ENCODE peak calls at places on chromosome 19, in five cellular contexts. S is stomach, Z is SK-N-SH, Y is GM23338, O is HCT116. J is an unnamed sample.

GRCh38 chr19:42280761-42281174 is 11.7 kb downstream of the CIC start:
- DNase-seq in S (no peak), Z (peak; percentile 58), Y (no peak), O (no peak), J (no peak)

GRCh38 chr19:49642488-49643035 is 553 bp downstream of the SCAF1 start:
- DNase-seq in S (no peak), Z (peak; percentile 65), Y (peak; percentile 54), O (no peak), J (no peak)

GRCh38 chr19:57888494-57889231 is at the start of gene ZNF814:
- DNase-seq in S (peak; percentile 63), Z (peak; percentile 74), Y (peak; percentile 99), O (no peak), J (peak; percentile 71)

GRCh38 chr19:33486936-33487793 is 34.4 kb downstream of the PEPD start:
- DNase-seq in S (no peak), Z (peak; percentile 16), Y (no peak), O (no peak), J (no peak)

GRCh38 chr19:50569023-50569697 is 925 bp upstream of the LRRC4B start:
- DNase-seq in S (no peak), Z (no peak), Y (no peak), O (no peak), J (no peak)

GRCh38 chr19:50496189-50497029 is 14.6 kb downstream of the JOSD2 start:
- DNase-seq in S (no peak), Z (peak; percentile 69), Y (peak; percentile 59), O (no peak), J (no peak)

GRCh38 chr19:3062165-3063105 is at the start of gene TLE5:
- DNase-seq in S (peak; percentile 78), Z (peak; percentile 92), Y (peak; percentile 61), O (no peak), J (no peak)

GRCh38 chr19:18668744-18669523 is 14.5 kb upstream of the CRTC1 start:
- DNase-seq in S (no peak), Z (no peak), Y (no peak), O (no peak), J (no peak)

GRCh38 chr19:51600940-51601575 is 29.1 kb downstream of the SIGLEC5 start:
- DNase-seq in S (no peak), Z (no peak), Y (peak; percentile 67), O (no peak), J (no peak)

GRCh38 chr19:54107876-54108490 is 5.3 kb downstream of the NDUFA3 start:
- DNase-seq in S (no peak), Z (no peak), Y (peak; percentile 28), O (no peak), J (no peak)

GRCh38 chr19:53525922-53526321 is 12.0 kb upstream of the ZNF331 start:
- DNase-seq in S (no peak), Z (no peak), Y (no peak), O (no peak), J (no peak)

GRCh38 chr19:51712461-51713081 is 11.2 kb downstream of the HAS1 start:
- DNase-seq in S (no peak), Z (no peak), Y (peak; percentile 87), O (no peak), J (no peak)

GRCh38 chr19:46840157-46840942 is 10.3 kb downstream of the AP2S1 start:
- DNase-seq in S (peak; percentile 57), Z (peak; percentile 83), Y (peak; percentile 90), O (no peak), J (no peak)

GRCh38 chr19:47587295-47587694 is 14.3 kb upstream of the ZNF541 start:
- DNase-seq in S (no peak), Z (no peak), Y (no peak), O (no peak), J (no peak)

DNA sequence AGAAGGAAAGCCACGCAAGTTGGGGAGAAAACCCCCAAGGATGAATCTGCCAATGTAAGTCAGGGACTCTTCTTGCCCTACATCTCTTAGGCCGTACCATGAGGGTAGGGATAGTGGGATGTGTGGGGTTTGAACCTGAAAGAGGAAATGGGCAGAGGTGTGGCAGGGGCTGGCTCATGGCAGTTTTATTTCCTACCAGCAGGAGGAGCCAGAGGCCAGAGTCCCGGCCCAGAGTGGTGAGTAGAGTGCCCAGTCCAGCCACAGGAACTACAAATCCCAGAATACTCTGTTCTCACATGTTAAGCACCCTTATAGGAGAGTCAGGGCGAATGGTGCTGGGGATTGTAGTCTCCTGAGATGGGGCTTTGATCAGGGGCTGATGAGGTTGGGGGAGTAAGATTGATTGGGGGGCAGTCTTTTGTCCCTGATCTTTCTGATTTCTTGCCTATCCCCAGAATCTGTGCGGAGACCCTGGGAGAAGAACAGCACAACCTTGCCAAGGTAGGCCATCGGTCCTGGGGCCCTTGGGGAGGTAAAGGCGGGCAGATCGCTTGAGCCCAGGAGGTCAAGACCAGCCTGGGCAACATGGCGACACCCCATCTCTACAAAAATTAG is 16.5 kb downstream of the VASP start:
- DNase-seq in S (peak; percentile 80), Z (peak; percentile 94), Y (peak; percentile 96), O (peak; percentile 76), J (peak; percentile 62)
- TF ChIP-seq POLR2AphosphoS5 in S (no peak), Z (no peak), Y (no peak), O (no peak), J (no peak)

GRCh38 chr19:15584541-15585115 is 30.4 kb upstream of the CYP4F8 start:
- DNase-seq in S (peak; percentile 83), Z (peak; percentile 84), Y (peak; percentile 91), O (peak; percentile 67), J (peak; percentile 20)
- TF ChIP-seq POLR2AphosphoS5 in S (no peak), Z (no peak), Y (no peak), O (no peak), J (no peak)

GRCh38 chr19:6483235-6483634 is 1.6 kb upstream of the DENND1C start:
- DNase-seq in S (no peak), Z (no peak), Y (no peak), O (no peak), J (no peak)

GRCh38 chr19:6482343-6482686 is 728 bp upstream of the DENND1C start:
- DNase-seq in S (no peak), Z (no peak), Y (no peak), O (no peak), J (no peak)

GRCh38 chr19:6480843-6481415 is 658 bp downstream of the DENND1C start:
- DNase-seq in S (no peak), Z (no peak), Y (no peak), O (no peak), J (no peak)

GRCh38 chr19:6479836-6480398 is 1.7 kb downstream of the DENND1C start:
- DNase-seq in S (no peak), Z (no peak), Y (no peak), O (no peak), J (no peak)

GRCh38 chr19:6481541-6482342 is at the start of gene DENND1C:
- DNase-seq in S (peak; percentile 52), Z (peak; percentile 71), Y (peak; percentile 74), O (no peak), J (no peak)
- TF ChIP-seq POLR2AphosphoS5 in S (no peak), Z (no peak), Y (no peak), O (no peak), J (no peak)

GRCh38 chr19:1085053-1085658 is 10.0 kb downstream of the POLR2E start:
- DNase-seq in S (no peak), Z (no peak), Y (no peak), O (no peak), J (no peak)
- TF ChIP-seq POLR2AphosphoS5 in S (no peak), Z (no peak), Y (no peak), O (peak; percentile 23), J (no peak)

GRCh38 chr19:4497770-4498389 is 20.4 kb downstream of the PLIN4 start:
- DNase-seq in S (no peak), Z (no peak), Y (no peak), O (no peak), J (no peak)

GRCh38 chr19:4495471-4495870 is 22.8 kb downstream of the PLIN4 start:
- DNase-seq in S (peak; percentile 42), Z (no peak), Y (peak; percentile 44), O (peak; percentile 22), J (no peak)

GRCh38 chr19:4493929-4494690 is 22.0 kb downstream of the HDGFL2 start:
- DNase-seq in S (no peak), Z (no peak), Y (no peak), O (no peak), J (no peak)

GRCh38 chr19:4494691-4495064 is 22.6 kb downstream of the HDGFL2 start:
- DNase-seq in S (no peak), Z (no peak), Y (no peak), O (no peak), J (no peak)

DNA sequence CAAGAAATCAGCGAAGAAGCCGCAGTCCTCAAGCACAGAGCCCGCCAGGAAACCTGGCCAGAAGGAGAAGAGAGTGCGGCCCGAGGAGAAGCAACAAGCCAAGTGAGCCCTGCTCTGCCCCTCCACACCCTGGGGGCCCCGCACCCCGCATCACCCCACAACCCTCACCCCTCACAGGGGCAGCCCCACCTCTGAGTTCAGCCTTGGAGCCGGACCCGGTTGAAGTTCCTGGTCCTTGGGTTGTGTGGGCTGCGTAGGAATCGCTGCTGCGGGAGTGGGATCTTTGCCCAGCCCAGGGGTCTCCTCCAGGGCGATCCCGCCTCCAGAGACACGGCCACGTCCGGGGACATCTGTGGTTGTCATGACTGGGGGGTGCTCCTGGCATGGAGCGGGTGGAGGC is 22.0 kb downstream of the PLIN4 start:
- DNase-seq in S (no peak), Z (no peak), Y (no peak), O (no peak), J (no peak)
- TF ChIP-seq POLR2AphosphoS5 in S (no peak), Z (no peak), Y (no peak), O (no peak), J (no peak)

DNA sequence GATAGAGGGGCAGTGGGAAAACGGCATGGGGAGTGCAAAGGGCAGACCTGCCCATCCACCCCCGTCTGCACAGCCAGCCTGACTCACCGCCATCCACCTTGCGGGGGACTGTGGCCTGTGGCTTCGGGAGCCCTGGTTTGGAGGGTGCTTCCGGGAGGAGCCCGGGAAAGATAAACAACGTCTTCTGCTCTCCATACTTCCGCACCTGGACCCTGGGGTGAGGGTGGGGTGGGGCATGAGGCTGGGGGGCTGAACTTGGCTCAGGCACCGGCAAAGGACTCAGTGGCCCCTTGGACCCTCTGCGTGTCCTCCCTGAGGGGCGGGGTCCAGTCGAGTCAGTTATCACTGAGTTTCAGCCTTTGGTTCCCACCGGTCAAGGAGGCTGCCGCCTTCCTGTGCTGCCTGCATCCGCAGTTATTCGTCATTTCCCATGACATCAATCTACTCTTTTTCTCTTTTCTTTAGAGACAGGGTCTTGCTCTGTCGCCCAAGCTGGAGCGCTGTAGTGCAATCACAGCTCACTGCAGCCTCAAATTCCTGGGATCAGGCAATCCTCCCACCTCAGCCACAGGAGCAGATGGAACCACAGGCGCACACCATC is 3.2 kb downstream of the GPR108 start:
- DNase-seq in S (no peak), Z (peak; percentile 8), Y (no peak), O (no peak), J (no peak)
- TF ChIP-seq POLR2AphosphoS5 in S (no peak), Z (no peak), Y (no peak), O (no peak), J (no peak)